ENCODE peak calls at places on chromosomes 11 and 22, in ten cellular contexts. One of them, this sample, is unnamed.

GRCh38 chr11:85930879-85931366 is 75.7 kb downstream of the CCDC83 start:
- DNase-seq in GM23248: no peak
- DNase-seq in heart left ventricle: no peak
- DNase-seq in CD8-positive, alpha-beta memory T cell: no peak
- DNase-seq in fibroblast of lung: no peak
- DNase-seq in AG04450: no peak
- DNase-seq in endodermal cell: no peak
- DNase-seq in colonic mucosa: no peak
- DNase-seq in mammary epithelial cell: no peak
- DNase-seq in PC-3: no peak
- DNase-seq in this sample: no peak

GRCh38 chr11:61771195-61771894 is 18.9 kb downstream of the MYRF start:
- DNase-seq in AG04450: no peak
- DNase-seq in mammary epithelial cell: no peak
- DNase-seq in GM23248: no peak
- DNase-seq in heart left ventricle: no peak
- DNase-seq in CD8-positive, alpha-beta memory T cell: no peak
- DNase-seq in fibroblast of lung: no peak
- DNase-seq in PC-3: no peak
- DNase-seq in endodermal cell: no peak
- DNase-seq in colonic mucosa: no peak
- DNase-seq in this sample: no peak

GRCh38 chr11:26700536-26701235 is 21.2 kb downstream of the SLC5A12 start:
- DNase-seq in CD8-positive, alpha-beta memory T cell: no peak
- DNase-seq in endodermal cell: no peak
- DNase-seq in mammary epithelial cell: no peak
- DNase-seq in heart left ventricle: no peak
- DNase-seq in GM23248: no peak
- DNase-seq in PC-3: no peak
- DNase-seq in colonic mucosa: no peak
- DNase-seq in AG04450: no peak
- DNase-seq in fibroblast of lung: no peak
- DNase-seq in this sample: no peak

GRCh38 chr11:92322225-92322624 is 97.6 kb downstream of the FAT3 start:
- DNase-seq in colonic mucosa: no peak
- DNase-seq in mammary epithelial cell: peak; percentile 28
- DNase-seq in CD8-positive, alpha-beta memory T cell: no peak
- DNase-seq in heart left ventricle: no peak
- DNase-seq in AG04450: no peak
- DNase-seq in GM23248: peak; percentile 71
- DNase-seq in endodermal cell: no peak
- DNase-seq in fibroblast of lung: peak; percentile 71
- DNase-seq in PC-3: peak; percentile 42
- DNase-seq in this sample: no peak

GRCh38 chr11:3044004-3044403 is 13.2 kb downstream of the CARS1 start:
- DNase-seq in AG04450: no peak
- DNase-seq in endodermal cell: no peak
- DNase-seq in PC-3: no peak
- DNase-seq in mammary epithelial cell: no peak
- DNase-seq in fibroblast of lung: peak; percentile 44
- DNase-seq in CD8-positive, alpha-beta memory T cell: peak; percentile 18
- DNase-seq in colonic mucosa: no peak
- DNase-seq in GM23248: peak; percentile 64
- DNase-seq in heart left ventricle: no peak
- DNase-seq in this sample: no peak

GRCh38 chr11:64103377-64103985 is 62.4 kb downstream of the MACROD1 start:
- DNase-seq in heart left ventricle: no peak
- DNase-seq in fibroblast of lung: no peak
- DNase-seq in GM23248: no peak
- DNase-seq in colonic mucosa: no peak
- DNase-seq in mammary epithelial cell: no peak
- DNase-seq in endodermal cell: no peak
- DNase-seq in PC-3: no peak
- DNase-seq in AG04450: no peak
- DNase-seq in CD8-positive, alpha-beta memory T cell: no peak
- DNase-seq in this sample: no peak

GRCh38 chr11:27213232-27213660 is 149.8 kb downstream of the CCDC34 start:
- DNase-seq in fibroblast of lung: peak; percentile 97
- DNase-seq in heart left ventricle: no peak
- DNase-seq in CD8-positive, alpha-beta memory T cell: no peak
- DNase-seq in AG04450: peak; percentile 79
- DNase-seq in PC-3: peak; percentile 92
- DNase-seq in colonic mucosa: peak; percentile 13
- DNase-seq in mammary epithelial cell: peak; percentile 79
- DNase-seq in endodermal cell: no peak
- DNase-seq in GM23248: peak; percentile 94
- DNase-seq in this sample: no peak

GRCh38 chr11:113448311-113448666 is 26.9 kb downstream of the DRD2 start:
- DNase-seq in mammary epithelial cell: no peak
- DNase-seq in heart left ventricle: no peak
- DNase-seq in fibroblast of lung: no peak
- DNase-seq in AG04450: no peak
- DNase-seq in CD8-positive, alpha-beta memory T cell: no peak
- DNase-seq in PC-3: no peak
- DNase-seq in GM23248: peak; percentile 34
- DNase-seq in endodermal cell: no peak
- DNase-seq in colonic mucosa: no peak
- DNase-seq in this sample: no peak

GRCh38 chr11:559020-559620 is 1.4 kb downstream of the LMNTD2 start:
- DNase-seq in endodermal cell: no peak
- DNase-seq in PC-3: no peak
- DNase-seq in heart left ventricle: peak; percentile 27
- DNase-seq in fibroblast of lung: no peak
- DNase-seq in AG04450: no peak
- DNase-seq in CD8-positive, alpha-beta memory T cell: peak; percentile 65
- DNase-seq in GM23248: no peak
- DNase-seq in colonic mucosa: no peak
- DNase-seq in mammary epithelial cell: no peak
- DNase-seq in this sample: no peak

DNA sequence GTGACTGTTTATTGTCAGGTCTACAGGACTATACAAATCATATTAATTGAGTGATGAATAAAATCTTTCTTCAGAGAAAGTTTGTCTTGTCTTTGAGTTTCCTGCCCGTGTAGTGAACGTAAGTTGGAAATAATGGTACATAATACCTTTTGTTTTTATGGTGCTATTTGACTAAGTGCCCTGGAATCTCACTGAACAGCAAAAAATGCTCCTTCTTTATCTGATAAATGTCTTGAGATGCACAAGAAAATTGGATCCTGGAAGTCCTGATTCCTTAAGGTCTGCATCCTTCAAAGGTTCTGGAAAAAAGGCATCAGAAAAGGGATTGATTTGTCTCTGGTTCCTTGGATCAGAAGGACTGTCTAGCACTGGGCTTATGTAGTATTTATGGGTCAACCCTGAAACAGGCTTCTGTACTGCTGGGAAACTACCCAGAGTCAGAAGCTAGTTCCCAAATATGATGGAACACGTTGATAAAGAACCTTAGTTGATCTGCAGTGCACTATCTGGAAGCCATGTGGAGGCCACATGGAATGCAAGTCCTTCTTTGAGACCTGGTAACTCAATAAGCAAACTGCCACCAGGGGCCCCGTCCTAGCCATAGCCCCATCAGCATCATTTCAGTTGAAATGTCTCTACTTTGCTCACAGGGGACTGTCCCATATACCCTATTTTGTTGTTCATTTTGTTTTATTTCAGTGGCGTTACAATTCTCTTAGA is 100.6 kb upstream of the CD44 start:
- DNase-seq in GM23248: no peak
- DNase-seq in AG04450: no peak
- DNase-seq in CD8-positive, alpha-beta memory T cell: no peak
- DNase-seq in fibroblast of lung: peak; percentile 21
- DNase-seq in PC-3: peak; percentile 18
- DNase-seq in colonic mucosa: no peak
- DNase-seq in mammary epithelial cell: no peak
- DNase-seq in heart left ventricle: no peak
- DNase-seq in endodermal cell: no peak
- DNase-seq in this sample: no peak
- H3K27ac ChIP-seq in GM23248: no peak overlapping the region
- H3K27ac ChIP-seq in AG04450: no peak overlapping the region
- H3K27ac ChIP-seq in CD8-positive, alpha-beta memory T cell: no peak overlapping the region
- H3K27ac ChIP-seq in fibroblast of lung: no peak overlapping the region
- H3K27ac ChIP-seq in PC-3: no peak overlapping the region
- H3K27ac ChIP-seq in colonic mucosa: no peak overlapping the region
- H3K27ac ChIP-seq in mammary epithelial cell: peak overlapping the region; percentile 97
- H3K27ac ChIP-seq in heart left ventricle: no peak overlapping the region
- H3K27ac ChIP-seq in endodermal cell: no peak overlapping the region
- H3K27ac ChIP-seq in this sample: no peak overlapping the region

DNA sequence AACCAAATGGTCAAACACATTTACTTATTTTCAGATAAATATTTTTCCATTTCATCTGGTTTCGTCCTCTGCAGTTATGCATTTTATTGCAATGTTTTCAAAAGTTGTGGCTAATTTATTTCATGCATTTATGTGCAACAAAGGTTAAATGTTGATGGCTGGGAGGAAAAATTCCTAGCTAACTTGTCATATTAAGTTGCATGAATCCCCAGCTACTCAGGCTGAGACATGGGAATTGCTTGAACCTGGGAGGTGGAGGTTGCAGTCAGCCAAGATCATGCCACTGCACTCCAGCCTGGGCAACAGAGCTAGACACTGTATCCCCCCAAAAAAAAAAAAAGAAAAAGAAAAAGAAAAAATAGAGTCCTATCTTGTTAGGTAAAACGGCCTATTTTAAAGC is 1862.4 kb upstream of the RAG2 start:
- DNase-seq in PC-3: peak; percentile 80
- DNase-seq in endodermal cell: no peak
- DNase-seq in GM23248: no peak
- DNase-seq in mammary epithelial cell: peak; percentile 26
- DNase-seq in colonic mucosa: no peak
- DNase-seq in AG04450: no peak
- DNase-seq in heart left ventricle: no peak
- DNase-seq in CD8-positive, alpha-beta memory T cell: no peak
- DNase-seq in fibroblast of lung: peak; percentile 82
- DNase-seq in this sample: no peak
- H3K27ac ChIP-seq in PC-3: peak overlapping the region; percentile 89
- H3K27ac ChIP-seq in endodermal cell: no peak overlapping the region
- H3K27ac ChIP-seq in GM23248: no peak overlapping the region
- H3K27ac ChIP-seq in mammary epithelial cell: no peak overlapping the region
- H3K27ac ChIP-seq in colonic mucosa: no peak overlapping the region
- H3K27ac ChIP-seq in AG04450: peak overlapping the region; percentile 23
- H3K27ac ChIP-seq in heart left ventricle: no peak overlapping the region
- H3K27ac ChIP-seq in CD8-positive, alpha-beta memory T cell: no peak overlapping the region
- H3K27ac ChIP-seq in fibroblast of lung: no peak overlapping the region
- H3K27ac ChIP-seq in this sample: no peak overlapping the region

DNA sequence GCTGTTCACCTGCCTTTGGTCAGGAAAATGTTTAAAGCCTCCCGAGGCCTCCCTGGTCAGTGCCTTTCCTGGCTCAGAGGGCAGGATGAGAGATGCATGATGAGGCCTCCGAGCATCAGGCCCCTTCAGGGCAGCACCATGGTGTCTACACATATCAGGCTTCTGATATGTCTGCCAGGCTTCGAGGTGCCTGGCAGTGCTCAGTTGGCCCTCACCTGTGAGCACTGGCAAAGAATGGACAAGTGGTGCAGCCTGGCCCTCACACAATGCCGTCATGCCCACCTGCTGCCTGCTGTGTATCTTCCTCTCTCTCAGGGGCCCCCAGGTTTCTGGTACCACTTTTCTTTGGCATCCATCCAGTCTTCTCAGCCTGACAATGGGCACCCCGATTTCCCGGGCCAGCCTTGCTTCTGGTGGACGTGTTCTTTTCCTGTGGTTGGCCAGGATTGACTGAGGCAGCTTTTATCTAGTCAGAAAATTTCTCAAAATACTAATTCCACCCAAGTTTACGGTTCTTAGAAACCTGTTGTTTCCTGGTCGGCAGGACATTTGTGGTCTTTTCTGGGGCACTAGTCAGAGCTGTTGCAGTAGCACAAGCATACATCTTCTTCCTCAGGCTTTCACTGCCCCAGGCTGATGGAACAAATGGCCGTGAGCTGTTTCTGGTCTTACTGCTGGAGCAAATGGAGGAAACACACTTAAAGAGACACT is 76.8 kb upstream of the SUSD2 start:
- DNase-seq in AG04450: no peak
- DNase-seq in endodermal cell: no peak
- DNase-seq in mammary epithelial cell: no peak
- DNase-seq in CD8-positive, alpha-beta memory T cell: no peak
- DNase-seq in fibroblast of lung: no peak
- DNase-seq in heart left ventricle: peak; percentile 10
- DNase-seq in colonic mucosa: no peak
- DNase-seq in GM23248: no peak
- DNase-seq in PC-3: no peak
- DNase-seq in this sample: no peak
- H3K27ac ChIP-seq in AG04450: no peak overlapping the region
- H3K27ac ChIP-seq in endodermal cell: no peak overlapping the region
- H3K27ac ChIP-seq in mammary epithelial cell: no peak overlapping the region
- H3K27ac ChIP-seq in CD8-positive, alpha-beta memory T cell: no peak overlapping the region
- H3K27ac ChIP-seq in fibroblast of lung: no peak overlapping the region
- H3K27ac ChIP-seq in heart left ventricle: peak overlapping the region; percentile 16
- H3K27ac ChIP-seq in colonic mucosa: no peak overlapping the region
- H3K27ac ChIP-seq in GM23248: peak overlapping the region; percentile 40
- H3K27ac ChIP-seq in PC-3: no peak overlapping the region
- H3K27ac ChIP-seq in this sample: peak overlapping the region; percentile 73

GRCh38 chr11:119712459-119713360 is 16.3 kb downstream of the NECTIN1 start:
- DNase-seq in AG04450: no peak
- DNase-seq in fibroblast of lung: no peak
- DNase-seq in endodermal cell: no peak
- DNase-seq in colonic mucosa: no peak
- DNase-seq in heart left ventricle: peak; percentile 20
- DNase-seq in GM23248: no peak
- DNase-seq in PC-3: no peak
- DNase-seq in mammary epithelial cell: no peak
- DNase-seq in CD8-positive, alpha-beta memory T cell: no peak
- DNase-seq in this sample: no peak

GRCh38 chr11:119712006-119712405 is 17.0 kb downstream of the NECTIN1 start:
- DNase-seq in fibroblast of lung: no peak
- DNase-seq in mammary epithelial cell: no peak
- DNase-seq in CD8-positive, alpha-beta memory T cell: no peak
- DNase-seq in heart left ventricle: peak; percentile 11
- DNase-seq in PC-3: no peak
- DNase-seq in endodermal cell: no peak
- DNase-seq in GM23248: no peak
- DNase-seq in colonic mucosa: no peak
- DNase-seq in AG04450: no peak
- DNase-seq in this sample: no peak

GRCh38 chr11:119714590-119714989 is 14.4 kb downstream of the NECTIN1 start:
- DNase-seq in AG04450: no peak
- DNase-seq in PC-3: no peak
- DNase-seq in mammary epithelial cell: no peak
- DNase-seq in endodermal cell: no peak
- DNase-seq in colonic mucosa: no peak
- DNase-seq in GM23248: no peak
- DNase-seq in heart left ventricle: no peak
- DNase-seq in fibroblast of lung: no peak
- DNase-seq in CD8-positive, alpha-beta memory T cell: no peak
- DNase-seq in this sample: no peak

GRCh38 chr11:119713361-119714040 is 15.5 kb downstream of the NECTIN1 start:
- DNase-seq in heart left ventricle: no peak
- DNase-seq in GM23248: no peak
- DNase-seq in mammary epithelial cell: no peak
- DNase-seq in CD8-positive, alpha-beta memory T cell: no peak
- DNase-seq in colonic mucosa: no peak
- DNase-seq in endodermal cell: no peak
- DNase-seq in fibroblast of lung: no peak
- DNase-seq in AG04450: no peak
- DNase-seq in PC-3: no peak
- DNase-seq in this sample: no peak

DNA sequence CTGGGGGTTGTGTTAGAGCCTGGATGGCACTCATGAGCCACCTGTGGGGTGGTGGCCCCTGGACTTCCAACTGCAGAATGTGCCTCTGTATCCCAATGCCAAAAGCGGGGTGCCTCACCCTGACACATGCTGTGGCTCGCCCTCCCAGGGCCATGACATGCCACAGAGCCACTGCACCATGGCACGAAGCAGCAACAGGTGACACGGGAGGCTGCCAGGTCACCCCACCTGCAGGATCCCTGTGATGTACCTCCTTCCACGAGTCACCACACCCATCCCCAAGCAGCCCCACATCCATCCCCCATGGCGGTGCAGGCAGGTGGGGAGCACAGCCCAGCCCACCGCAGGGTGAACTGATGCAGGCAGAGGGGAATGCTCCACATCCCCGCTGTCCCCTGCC is 14.8 kb downstream of the NECTIN1 start:
- DNase-seq in CD8-positive, alpha-beta memory T cell: no peak
- DNase-seq in fibroblast of lung: no peak
- DNase-seq in AG04450: no peak
- DNase-seq in endodermal cell: no peak
- DNase-seq in mammary epithelial cell: no peak
- DNase-seq in GM23248: no peak
- DNase-seq in colonic mucosa: no peak
- DNase-seq in PC-3: no peak
- DNase-seq in heart left ventricle: no peak
- DNase-seq in this sample: no peak
- H3K27ac ChIP-seq in CD8-positive, alpha-beta memory T cell: no peak overlapping the region
- H3K27ac ChIP-seq in fibroblast of lung: no peak overlapping the region
- H3K27ac ChIP-seq in AG04450: no peak overlapping the region
- H3K27ac ChIP-seq in endodermal cell: no peak overlapping the region
- H3K27ac ChIP-seq in mammary epithelial cell: no peak overlapping the region
- H3K27ac ChIP-seq in GM23248: no peak overlapping the region
- H3K27ac ChIP-seq in colonic mucosa: no peak overlapping the region
- H3K27ac ChIP-seq in PC-3: no peak overlapping the region
- H3K27ac ChIP-seq in heart left ventricle: no peak overlapping the region
- H3K27ac ChIP-seq in this sample: no peak overlapping the region